ENCODE peak calls at places on chromosomes 16 and 17, in ten cellular contexts. H, V, B, D, T, U, C, Z, I and W are unnamed samples.

GRCh38 chr17:48747445-48748363 is 19.2 kb upstream of the HOXB13 start:
- DNase-seq in D (no peak), Z (no peak), T (no peak), C (no peak), U (no peak), B (no peak), I (no peak), H (no peak), V (no peak), W (no peak)

GRCh38 chr16:2836646-2837508 is 6.8 kb downstream of the ZG16B start:
- DNase-seq in T (no peak), I (no peak), Z (no peak), B (no peak), H (no peak), D (no peak), C (no peak), U (no peak), V (no peak), W (no peak)

GRCh38 chr16:24950275-24950674 is 64.9 kb downstream of the ARHGAP17 start:
- DNase-seq in C (no peak), H (peak), I (no peak), T (no peak), V (no peak), D (no peak), Z (no peak), U (no peak), B (no peak), W (no peak)

GRCh38 chr17:27497696-27498095 is 41.4 kb downstream of the KSR1 start:
- DNase-seq in Z (no peak), D (no peak), B (no peak), H (no peak), C (no peak), I (no peak), V (no peak), U (peak), T (no peak), W (no peak)

GRCh38 chr17:16911141-16911937 is 60.6 kb downstream of the TNFRSF13B start:
- DNase-seq in T (no peak), I (no peak), B (no peak), H (no peak), U (peak), C (peak), D (no peak), V (no peak), Z (no peak), W (no peak)

GRCh38 chr17:58254803-58255202 is 16.4 kb downstream of the LPO start:
- DNase-seq in D (no peak), V (no peak), I (no peak), H (no peak), T (no peak), C (no peak), Z (no peak), B (no peak), U (no peak), W (no peak)

GRCh38 chr17:68592667-68593330 is 8.4 kb downstream of the FAM20A start:
- DNase-seq in U (no peak), B (no peak), I (no peak), D (no peak), C (no peak), H (no peak), T (peak), Z (no peak), V (no peak), W (peak)

GRCh38 chr16:67652578-67653130 is 7.4 kb downstream of the ACD start:
- DNase-seq in H (no peak), Z (no peak), U (peak), I (no peak), V (no peak), B (no peak), D (peak), C (no peak), T (no peak), W (peak)

GRCh38 chr17:82545071-82545462 is 25.5 kb downstream of the FOXK2 start:
- DNase-seq in I (no peak), C (no peak), T (no peak), H (no peak), B (no peak), D (no peak), U (no peak), V (no peak), Z (no peak), W (no peak)

GRCh38 chr17:66469088-66469442 is 166.7 kb downstream of the PRKCA start:
- DNase-seq in T (no peak), I (no peak), Z (no peak), U (no peak), B (no peak), V (no peak), H (no peak), C (no peak), D (no peak), W (no peak)

GRCh38 chr16:49556252-49557069 is 182.9 kb downstream of the C16orf78 start:
- DNase-seq in H (peak), T (no peak), U (no peak), D (no peak), Z (no peak), C (no peak), I (no peak), V (no peak), B (no peak), W (no peak)

GRCh38 chr16:54000361-54000760 is 286.2 kb downstream of the IRX3 start:
- DNase-seq in Z (no peak), T (no peak), H (no peak), I (no peak), U (no peak), C (no peak), D (no peak), V (no peak), B (no peak), W (no peak)